ENCODE peak calls at places on chromosomes 12 and 14, in five cellular contexts. Y, C, M, R and T are unnamed samples.

GRCh38 chr12:132710062-132710421 is 600 bp upstream of the PGAM5 start:
- DNase-seq in Y (peak), C (no peak), M (peak), R (no peak), T (no peak)

GRCh38 chr12:122094261-122094734 is 15.7 kb downstream of the MLXIP start:
- DNase-seq in Y (no peak), C (no peak), M (no peak), R (no peak), T (no peak)

GRCh38 chr12:105977256-105978051 is 161.3 kb downstream of the NUAK1 start:
- DNase-seq in Y (no peak), C (no peak), M (no peak), R (no peak), T (no peak)

GRCh38 chr12:7642876-7643309 is 22.8 kb downstream of the APOBEC1 start:
- DNase-seq in Y (no peak), C (no peak), M (peak), R (peak), T (no peak)

GRCh38 chr14:92759300-92759678 is 10.9 kb upstream of the LGMN start:
- DNase-seq in Y (peak), C (no peak), M (peak), R (no peak), T (no peak)

GRCh38 chr12:88242939-88243338 is 100.8 kb downstream of the TMTC3 start:
- DNase-seq in Y (no peak), C (no peak), M (no peak), R (no peak), T (no peak)

GRCh38 chr12:58804749-58805148 is 115.6 kb downstream of the LRIG3 start:
- DNase-seq in Y (no peak), C (no peak), M (no peak), R (peak), T (no peak)

GRCh38 chr14:104103061-104104005 is 17.8 kb downstream of the ASPG start:
- DNase-seq in Y (no peak), C (no peak), M (peak), R (no peak), T (no peak)

GRCh38 chr14:102610968-102611811 is 18.7 kb downstream of the RCOR1 start:
- DNase-seq in Y (no peak), C (peak), M (no peak), R (no peak), T (no peak)

GRCh38 chr14:36091096-36091495 is 85.4 kb downstream of the PTCSC3 start:
- DNase-seq in Y (no peak), C (peak), M (no peak), R (peak), T (no peak)

GRCh38 chr14:56808314-56809201 is 1.7 kb downstream of the OTX2 start:
- DNase-seq in Y (no peak), C (no peak), M (peak), R (no peak), T (no peak)

GRCh38 chr14:98954347-98955000 is 317.5 kb downstream of the BCL11B start:
- DNase-seq in Y (no peak), C (no peak), M (no peak), R (no peak), T (peak)

GRCh38 chr14:26163761-26164160 is 434.1 kb downstream of the NOVA1 start:
- DNase-seq in Y (no peak), C (no peak), M (no peak), R (peak), T (peak)

DNA sequence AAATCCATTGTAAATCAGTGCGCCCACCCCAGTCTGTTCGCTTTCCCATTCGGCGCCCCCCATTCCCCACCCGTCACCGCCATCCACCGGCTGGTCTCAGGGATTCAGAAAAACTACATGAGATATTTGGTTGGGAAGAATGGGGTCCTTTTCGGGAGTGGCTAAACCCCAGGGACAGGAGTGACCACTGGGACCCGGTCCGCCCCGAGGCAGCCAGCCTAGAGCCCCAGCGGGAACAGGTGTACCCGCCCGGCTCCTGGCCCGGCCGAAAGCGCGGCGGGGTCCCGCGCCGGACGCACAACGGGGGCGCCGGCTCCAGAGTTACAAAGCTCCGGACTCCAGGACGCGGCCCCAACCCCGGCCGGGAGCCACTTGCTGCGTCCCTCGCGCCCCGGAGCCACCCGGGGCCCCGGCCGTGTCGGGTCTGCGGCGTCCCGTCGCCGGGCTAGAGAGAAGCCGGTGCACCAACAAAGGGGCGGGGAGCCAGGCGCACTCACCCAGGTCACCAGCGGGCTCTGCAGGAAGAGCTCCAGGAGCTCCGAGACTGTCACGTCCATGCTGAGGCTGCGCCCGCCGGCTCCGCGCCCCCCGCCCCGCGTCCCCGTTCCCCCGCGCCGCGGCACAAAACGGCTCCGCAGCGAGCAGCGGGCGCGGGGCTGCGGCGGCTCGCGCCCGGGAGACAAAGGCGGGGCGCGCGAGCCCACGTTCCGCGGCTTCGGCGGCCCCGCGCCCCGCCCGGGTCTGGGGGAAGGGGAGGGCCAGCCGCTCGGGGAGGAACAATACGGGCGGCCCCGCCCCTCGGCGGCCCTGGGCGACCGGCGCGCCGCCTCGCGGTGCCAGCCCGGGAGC is at the start of gene CCDC88C:
- DNase-seq in Y (peak), C (no peak), M (peak), R (peak), T (peak)
- TF ChIP-seq ATF2 in Y (no peak), C (no peak), M (no peak), R (no peak), T (no peak)

GRCh38 chr12:66629138-66629880 is 49.6 kb downstream of the GRIP1 start:
- DNase-seq in Y (no peak), C (no peak), M (no peak), R (peak), T (no peak)
- TF ChIP-seq ATF2 in Y (no peak), C (peak), M (no peak), R (no peak), T (no peak)

GRCh38 chr14:37899365-37899764 is 303.9 kb downstream of the TTC6 start:
- DNase-seq in Y (no peak), C (no peak), M (no peak), R (no peak), T (no peak)
- TF ChIP-seq ATF2 in Y (no peak), C (no peak), M (no peak), R (no peak), T (no peak)

DNA sequence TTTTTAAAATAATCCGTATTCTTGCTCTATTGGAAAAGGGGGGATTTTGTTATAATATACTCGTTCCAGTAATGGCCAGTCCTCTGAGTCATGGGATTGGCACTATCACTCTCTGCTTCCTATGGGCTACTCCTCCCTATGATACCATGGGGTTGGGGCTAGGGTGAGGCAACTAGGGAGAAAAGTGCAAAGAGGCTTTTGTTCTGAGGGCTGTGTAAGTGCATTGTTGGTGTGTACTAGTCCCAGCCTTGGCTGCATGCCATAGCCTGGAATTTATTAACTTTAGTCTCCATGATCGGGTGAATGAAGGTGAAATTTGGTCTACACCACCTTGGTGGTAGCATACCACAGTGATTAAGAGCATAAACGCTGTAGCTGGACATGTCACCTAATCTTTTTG is 247.6 kb downstream of the RPAP3 start:
- DNase-seq in Y (no peak), C (no peak), M (no peak), R (peak), T (no peak)
- TF ChIP-seq ATF2 in Y (no peak), C (no peak), M (no peak), R (no peak), T (no peak)

DNA sequence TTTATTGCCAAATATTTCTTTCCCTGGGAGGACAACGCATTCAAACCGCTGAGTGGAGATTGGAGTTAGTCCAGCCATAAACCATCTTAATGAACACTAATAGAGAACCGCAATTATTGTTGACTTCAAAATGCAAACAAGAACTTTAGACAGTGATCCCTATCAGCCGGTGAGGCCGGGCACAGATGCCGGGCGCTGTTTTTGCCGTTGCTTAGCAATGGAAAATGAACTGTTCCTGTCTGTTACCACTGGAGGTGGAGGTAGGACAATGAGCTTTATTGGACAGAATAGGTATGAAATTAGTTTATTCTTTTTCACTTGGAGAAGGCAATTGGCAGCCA is 216.8 kb downstream of the TTC8 start:
- DNase-seq in Y (no peak), C (no peak), M (no peak), R (peak), T (no peak)
- TF ChIP-seq ATF2 in Y (no peak), C (no peak), M (no peak), R (no peak), T (no peak)

DNA sequence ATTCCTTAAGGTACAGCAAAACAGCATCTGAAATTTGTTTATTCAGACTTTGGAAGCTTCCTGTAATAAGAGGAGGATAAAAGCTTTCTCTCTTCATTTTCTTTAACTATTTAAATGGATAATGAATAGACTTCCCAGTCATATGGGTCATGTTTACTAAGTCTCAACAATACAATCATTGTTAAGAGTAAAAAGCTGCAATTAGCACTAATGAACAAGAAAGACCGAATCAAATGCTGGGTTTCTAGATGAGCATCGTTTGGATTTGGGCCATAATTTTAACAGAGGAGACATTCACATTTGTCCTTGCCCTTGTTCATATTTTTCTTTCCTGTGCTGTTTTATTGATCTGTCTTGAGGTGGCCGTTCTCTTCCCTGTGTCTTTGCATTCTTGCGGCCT is 34.5 kb downstream of the ABHD12B start:
- DNase-seq in Y (no peak), C (no peak), M (no peak), R (no peak), T (no peak)
- TF ChIP-seq ATF2 in Y (no peak), C (no peak), M (no peak), R (no peak), T (no peak)

GRCh38 chr14:59103396-59103795 is 85.1 kb upstream of the DAAM1 start:
- DNase-seq in Y (no peak), C (no peak), M (no peak), R (no peak), T (no peak)
- TF ChIP-seq ATF2 in Y (no peak), C (no peak), M (no peak), R (no peak), T (no peak)

GRCh38 chr12:91813701-91814100 is 331.9 kb downstream of the BTG1 start:
- DNase-seq in Y (no peak), C (no peak), M (no peak), R (no peak), T (no peak)
- TF ChIP-seq ATF2 in Y (no peak), C (no peak), M (no peak), R (no peak), T (no peak)

GRCh38 chr14:77187649-77188012 is 6.0 kb downstream of the TMEM63C start:
- DNase-seq in Y (no peak), C (no peak), M (no peak), R (no peak), T (no peak)
- TF ChIP-seq ATF2 in Y (no peak), C (no peak), M (no peak), R (no peak), T (no peak)

DNA sequence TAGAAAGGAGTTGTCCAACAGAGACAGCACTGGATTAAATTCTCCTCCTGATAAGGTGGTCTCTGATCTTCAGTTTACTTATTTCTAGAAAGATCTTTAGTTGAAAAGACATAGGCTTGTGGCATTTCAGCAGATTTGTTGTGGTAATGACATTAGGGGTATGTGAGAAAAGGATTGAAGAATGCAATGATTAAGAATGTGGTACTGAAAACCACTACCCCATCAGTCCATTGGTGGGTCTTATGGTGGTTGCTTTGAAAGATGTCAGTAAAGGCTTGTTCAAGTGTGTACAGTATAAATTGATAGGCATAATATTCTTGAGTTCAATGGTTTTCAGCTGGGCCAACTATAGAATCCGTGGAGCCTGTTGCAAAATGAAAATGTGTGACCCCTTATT is 10.8 kb downstream of the PPFIBP1 start:
- DNase-seq in Y (no peak), C (no peak), M (no peak), R (no peak), T (no peak)
- TF ChIP-seq ATF2 in Y (no peak), C (peak), M (no peak), R (no peak), T (no peak)